ENCODE peak calls at places on chromosomes 13 and 19, in five cellular contexts. Z is Calu3, H is AG04450, M is cardiac fibroblast, F is endothelial cell. S is an unnamed sample.

GRCh38 chr19:30783936-30784335 is 411.8 kb downstream of the ZNF536 start:
- DNase-seq in Z (no peak), H (no peak), M (no peak), F (no peak), S (no peak)

GRCh38 chr13:91399189-91400093 is 1.0 kb downstream of the GPC5 start:
- DNase-seq in H (no peak), F (no peak), Z (no peak), M (no peak), S (no peak)

GRCh38 chr19:47518139-47518538 is 3.3 kb upstream of the NAPA start:
- DNase-seq in M (no peak), Z (no peak), H (no peak), F (no peak), S (peak; percentile 21)

GRCh38 chr19:46442808-46443450 is 14.2 kb upstream of the PNMA8C start:
- DNase-seq in H (peak; percentile 44), M (peak; percentile 75), F (no peak), Z (peak; percentile 35), S (peak; percentile 79)

GRCh38 chr13:24615114-24615513 is 65.1 kb upstream of the ATP12A start:
- DNase-seq in M (no peak), F (no peak), H (no peak), Z (no peak), S (no peak)

GRCh38 chr19:4064073-4064550 is 2.6 kb downstream of the ZBTB7A start:
- DNase-seq in M (peak; percentile 35), H (no peak), Z (no peak), F (no peak), S (peak; percentile 52)

GRCh38 chr19:49920624-49921363 is 8.2 kb upstream of the ATF5 start:
- DNase-seq in H (no peak), Z (no peak), M (no peak), F (no peak), S (no peak)

GRCh38 chr19:9834726-9835506 is at the start of gene PIN1:
- DNase-seq in F (peak; percentile 99), Z (peak; percentile 97), M (peak; percentile 99), H (peak; percentile 94), S (peak; percentile 99)

GRCh38 chr19:27774337-27774736 is 1438.6 kb downstream of the UQCRFS1 start:
- DNase-seq in H (no peak), F (no peak), Z (no peak), M (peak; percentile 23), S (peak; percentile 2)

GRCh38 chr13:48595330-48596127 is 58.2 kb upstream of the CYSLTR2 start:
- DNase-seq in H (peak; percentile 26), Z (peak; percentile 63), M (peak; percentile 85), F (peak; percentile 37), S (peak; percentile 93)

GRCh38 chr13:20714563-20715339 is 11.3 kb downstream of the IL17D start:
- DNase-seq in F (no peak), Z (no peak), M (peak; percentile 84), H (peak; percentile 24), S (peak; percentile 87)

GRCh38 chr13:49248433-49249002 is 793 bp downstream of the CDADC1 start:
- DNase-seq in H (no peak), F (no peak), M (peak; percentile 37), Z (peak; percentile 6), S (peak; percentile 54)

GRCh38 chr19:4584670-4585460 is 25.4 kb upstream of the SEMA6B start:
- DNase-seq in Z (no peak), F (peak; percentile 20), M (no peak), H (no peak), S (no peak)

GRCh38 chr13:96025283-96025682 is 27.9 kb downstream of the UGGT2 start:
- DNase-seq in Z (no peak), F (no peak), M (peak; percentile 24), H (no peak), S (peak; percentile 14)

GRCh38 chr13:23433171-23434153 is at the start of gene SACS:
- DNase-seq in Z (peak; percentile 8), H (no peak), F (peak; percentile 43), M (peak; percentile 65), S (peak; percentile 47)

GRCh38 chr19:45468159-45468651 is 409 bp downstream of the FOSB start:
- DNase-seq in M (peak; percentile 43), Z (peak; percentile 58), F (no peak), H (no peak), S (peak; percentile 42)

GRCh38 chr13:44710576-44710975 is 134.4 kb upstream of the TSC22D1 start:
- DNase-seq in H (peak; percentile 83), F (no peak), Z (peak; percentile 23), M (peak; percentile 94), S (peak; percentile 94)

GRCh38 chr19:4536798-4537197 is 1.8 kb upstream of the PLIN5 start:
- DNase-seq in M (no peak), H (no peak), Z (no peak), F (no peak), S (no peak)

DNA sequence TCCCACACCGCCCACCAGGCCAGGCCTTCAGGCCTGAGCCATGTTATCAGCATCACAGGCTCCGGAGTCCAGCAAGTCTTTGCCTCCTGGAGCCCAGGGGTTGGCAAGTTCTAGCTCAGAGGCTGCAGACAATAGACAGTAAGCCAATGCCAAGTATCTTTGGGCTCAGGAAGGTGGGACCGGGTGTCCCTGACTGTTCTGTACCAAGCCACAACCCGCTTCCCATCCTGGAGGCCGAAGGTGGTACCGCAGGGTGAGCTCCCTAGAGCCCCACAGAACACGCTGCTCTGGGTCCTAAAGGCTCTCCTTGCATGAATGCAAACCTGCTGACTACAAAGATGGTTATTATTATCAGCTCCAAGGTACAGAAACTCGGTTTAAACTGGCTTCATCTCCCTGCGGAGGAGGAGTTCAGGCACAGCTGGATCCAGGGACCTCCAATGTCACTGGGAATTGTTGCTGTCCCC is 5.5 kb upstream of the FSTL3 start:
- DNase-seq in Z (no peak), H (no peak), M (no peak), F (no peak), S (no peak)
- TF ChIP-seq CTCF in Z (no peak), H (peak; percentile 9), M (peak; percentile 13), F (peak; percentile 41), S (peak; percentile 9)

GRCh38 chr13:85265296-85265695 is 533.9 kb downstream of the SLITRK6 start:
- DNase-seq in H (no peak), Z (no peak), F (no peak), M (no peak), S (no peak)

GRCh38 chr13:85266771-85267170 is 532.4 kb downstream of the SLITRK6 start:
- DNase-seq in M (no peak), Z (no peak), F (no peak), H (no peak), S (peak; percentile 40)

GRCh38 chr13:85260896-85261295 is 538.3 kb downstream of the SLITRK6 start:
- DNase-seq in M (no peak), F (no peak), H (no peak), Z (no peak), S (no peak)

GRCh38 chr13:85266331-85266730 is 532.9 kb downstream of the SLITRK6 start:
- DNase-seq in H (no peak), Z (no peak), M (no peak), F (no peak), S (peak; percentile 4)

GRCh38 chr13:85261757-85262346 is 537.4 kb downstream of the SLITRK6 start:
- DNase-seq in M (no peak), H (no peak), Z (no peak), F (no peak), S (peak; percentile 57)
- TF ChIP-seq CTCF in M (peak; percentile 5), H (peak; percentile 65), Z (no peak), F (peak; percentile 59), S (peak; percentile 69)

GRCh38 chr19:16540948-16541347 is 1.3 kb downstream of the CHERP start:
- DNase-seq in H (no peak), F (no peak), Z (no peak), M (no peak), S (no peak)
- TF ChIP-seq CTCF in H (no peak), F (no peak), Z (no peak), M (no peak), S (no peak)

DNA sequence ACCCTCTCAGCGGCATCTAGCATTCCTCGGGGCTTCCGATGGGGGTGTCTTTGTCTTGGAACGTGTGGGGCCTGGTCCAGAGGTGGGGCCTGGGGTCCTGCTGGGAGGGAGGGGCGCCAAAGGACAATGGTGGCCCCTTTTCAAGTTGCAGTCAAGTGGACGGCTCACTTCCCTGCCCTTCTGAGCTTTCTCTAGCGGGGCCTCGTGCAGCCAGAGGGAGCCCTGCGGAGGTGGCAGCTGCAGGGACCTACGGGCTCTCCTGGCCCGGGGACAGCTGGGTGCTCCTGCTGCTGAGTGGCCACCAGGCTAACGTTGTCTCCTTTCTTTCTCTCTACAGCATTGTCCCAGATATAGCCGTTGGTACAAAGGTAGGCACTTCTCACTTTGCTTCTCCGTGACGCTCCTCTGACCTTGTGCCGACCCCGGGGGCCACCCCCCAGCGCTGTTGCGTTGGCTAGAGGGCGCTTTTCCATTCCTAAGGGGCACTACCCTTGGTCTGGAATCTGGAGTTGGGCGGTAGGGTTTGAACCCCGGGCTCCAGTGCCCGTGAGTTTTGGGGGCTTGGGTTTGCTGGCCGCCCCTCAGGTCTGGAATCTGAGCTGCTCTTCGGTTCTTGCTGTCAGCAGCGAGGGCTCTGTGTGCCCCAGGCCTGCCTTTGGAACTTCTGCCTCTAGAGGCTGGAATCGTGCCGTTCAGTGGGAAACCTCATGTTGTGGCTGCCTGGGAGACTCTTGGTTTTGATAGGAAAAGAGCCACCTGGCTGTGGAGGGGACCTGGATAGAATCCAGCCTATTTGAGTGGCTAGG is 2.0 kb downstream of the PTBP1 start:
- DNase-seq in M (peak; percentile 59), F (no peak), H (no peak), Z (no peak), S (peak; percentile 67)
- TF ChIP-seq CTCF in M (peak; percentile 31), F (no peak), H (peak; percentile 34), Z (no peak), S (peak; percentile 51)